ENCODE peak calls at places on chromosomes 5 and 9, in six cellular contexts. I, Y, R, O, N and C are unnamed samples.
A peak's percentile ranks its signal among the peaks of the same experiment; 100 is the strongest.

GRCh38 chr5:83518676-83519075 is 47.1 kb downstream of the VCAN start:
- DNase-seq in I (no peak), Y (no peak), R (no peak), O (no peak), N (no peak), C (no peak)

GRCh38 chr5:44332360-44332971 is 56.8 kb downstream of the FGF10 start:
- DNase-seq in I (peak; percentile 3), Y (no peak), R (peak; percentile 66), O (peak; percentile 50), N (peak; percentile 49), C (no peak)

GRCh38 chr5:159403906-159404641 is 73.8 kb upstream of the IL12B start:
- DNase-seq in I (no peak), Y (no peak), R (no peak), O (no peak), N (peak; percentile 78), C (no peak)

GRCh38 chr5:71891856-71892255 is 172.8 kb downstream of the CARTPT start:
- DNase-seq in I (peak; percentile 51), Y (no peak), R (no peak), O (no peak), N (peak; percentile 40), C (no peak)

GRCh38 chr5:91311168-91311696 is 71.9 kb downstream of the ARRDC3 start:
- DNase-seq in I (no peak), Y (no peak), R (no peak), O (no peak), N (no peak), C (no peak)

GRCh38 chr9:86600291-86600690 is 246.1 kb upstream of the TUT7 start:
- DNase-seq in I (no peak), Y (no peak), R (no peak), O (peak; percentile 54), N (peak; percentile 46), C (no peak)

GRCh38 chr9:121362813-121363585 is 7.1 kb downstream of the STOM start:
- DNase-seq in I (no peak), Y (no peak), R (no peak), O (peak; percentile 52), N (peak; percentile 89), C (no peak)

GRCh38 chr9:134551657-134552348 is 89.8 kb upstream of the COL5A1 start:
- DNase-seq in I (peak; percentile 52), Y (no peak), R (peak; percentile 83), O (peak; percentile 97), N (peak; percentile 98), C (no peak)

GRCh38 chr5:122661496-122662180 is 113.2 kb upstream of the SNX2 start:
- DNase-seq in I (peak; percentile 10), Y (no peak), R (no peak), O (no peak), N (no peak), C (no peak)

GRCh38 chr5:180395540-180396274 is 42.6 kb upstream of the GFPT2 start:
- DNase-seq in I (no peak), Y (no peak), R (no peak), O (no peak), N (peak; percentile 30), C (no peak)

GRCh38 chr5:109455598-109456096 is 45.9 kb upstream of the PJA2 start:
- DNase-seq in I (peak; percentile 71), Y (no peak), R (no peak), O (peak; percentile 98), N (peak; percentile 96), C (no peak)

GRCh38 chr9:9790216-9790872 is 822.5 kb downstream of the PTPRD start:
- DNase-seq in I (peak; percentile 56), Y (no peak), R (peak; percentile 29), O (peak; percentile 51), N (peak; percentile 41), C (no peak)

GRCh38 chr5:135488727-135489465 is 36.7 kb upstream of the TIFAB start:
- DNase-seq in I (no peak), Y (no peak), R (no peak), O (peak; percentile 84), N (peak; percentile 71), C (no peak)

GRCh38 chr9:117704024-117704575 is at the start of gene TLR4:
- DNase-seq in I (peak; percentile 0), Y (no peak), R (peak; percentile 69), O (peak; percentile 94), N (peak; percentile 89), C (no peak)

GRCh38 chr9:133901184-133901835 is 90.8 kb downstream of the VAV2 start:
- DNase-seq in I (no peak), Y (no peak), R (no peak), O (no peak), N (no peak), C (no peak)

GRCh38 chr5:34743878-34744277 is 87.8 kb downstream of the RAI14 start:
- DNase-seq in I (no peak), Y (no peak), R (no peak), O (peak; percentile 95), N (peak; percentile 37), C (no peak)

GRCh38 chr5:153824909-153825308 is 213.8 kb downstream of the FAM114A2 start:
- DNase-seq in I (no peak), Y (no peak), R (no peak), O (no peak), N (peak; percentile 45), C (no peak)

GRCh38 chr5:914612-915011 is 21.9 kb downstream of the TRIP13 start:
- DNase-seq in I (no peak), Y (no peak), R (no peak), O (no peak), N (no peak), C (no peak)

GRCh38 chr5:12204761-12205160 is 300.5 kb upstream of the CTNND2 start:
- DNase-seq in I (no peak), Y (no peak), R (no peak), O (peak; percentile 54), N (no peak), C (no peak)

GRCh38 chr9:20144255-20144654 is 355.4 kb upstream of the SLC24A2 start:
- DNase-seq in I (no peak), Y (no peak), R (no peak), O (peak; percentile 18), N (peak; percentile 5), C (no peak)

GRCh38 chr5:84564311-84564710 is 179.6 kb upstream of the EDIL3 start:
- DNase-seq in I (no peak), Y (no peak), R (no peak), O (peak; percentile 65), N (no peak), C (no peak)

GRCh38 chr9:89564257-89564878 is 40.4 kb upstream of the GADD45G start:
- DNase-seq in I (peak; percentile 38), Y (no peak), R (peak; percentile 9), O (no peak), N (peak; percentile 18), C (no peak)

GRCh38 chr5:66713998-66714397 is 117.8 kb downstream of the MAST4 start:
- DNase-seq in I (peak; percentile 16), Y (no peak), R (no peak), O (peak; percentile 42), N (peak; percentile 16), C (no peak)

GRCh38 chr5:107744418-107745330 is 73.9 kb upstream of the EFNA5 start:
- DNase-seq in I (no peak), Y (no peak), R (no peak), O (no peak), N (no peak), C (no peak)

GRCh38 chr5:93658044-93658443 is 75.0 kb downstream of the NR2F1 start:
- DNase-seq in I (no peak), Y (no peak), R (no peak), O (peak; percentile 57), N (no peak), C (no peak)

GRCh38 chr9:114112778-114113585 is 13.9 kb upstream of the KIF12 start:
- DNase-seq in I (no peak), Y (no peak), R (no peak), O (peak; percentile 41), N (peak; percentile 44), C (no peak)

GRCh38 chr5:119397518-119398380 is 41.9 kb downstream of the TNFAIP8 start:
- DNase-seq in I (no peak), Y (no peak), R (no peak), O (peak; percentile 76), N (peak; percentile 42), C (no peak)

GRCh38 chr5:15463231-15463630 is 36.7 kb upstream of the FBXL7 start:
- DNase-seq in I (no peak), Y (no peak), R (no peak), O (peak; percentile 33), N (peak; percentile 16), C (no peak)

GRCh38 chr5:143592648-143593047 is 189.2 kb upstream of the NR3C1 start:
- DNase-seq in I (no peak), Y (no peak), R (no peak), O (no peak), N (peak; percentile 23), C (no peak)

GRCh38 chr5:68405026-68405684 is 189.6 kb downstream of the PIK3R1 start:
- DNase-seq in I (peak; percentile 12), Y (no peak), R (no peak), O (no peak), N (peak; percentile 10), C (no peak)